ENCODE peak calls at places on chromosomes 3 and 15, in eight cellular contexts. D, E, Y, R, Q, V, C and S are unnamed samples.

GRCh38 chr15:89106200-89106599 is 17.9 kb downstream of the ABHD2 start:
- DNase-seq in D (no peak), E (no peak), Y (no peak), R (no peak), Q (no peak), V (no peak), C (no peak), S (no peak)

GRCh38 chr3:41224120-41224806 is 25.0 kb downstream of the CTNNB1 start:
- DNase-seq in D (no peak), E (no peak), Y (no peak), R (no peak), Q (no peak), V (peak), C (peak), S (no peak)

GRCh38 chr3:32780735-32781210 is 37.0 kb upstream of the TRIM71 start:
- DNase-seq in D (peak), E (no peak), Y (no peak), R (peak), Q (peak), V (peak), C (peak), S (peak)

GRCh38 chr3:115272036-115272824 is 125.1 kb upstream of the ZBTB20 start:
- DNase-seq in D (peak), E (no peak), Y (no peak), R (no peak), Q (no peak), V (peak), C (peak), S (no peak)

GRCh38 chr3:123420416-123420968 is 28.4 kb downstream of the ADCY5 start:
- DNase-seq in D (no peak), E (no peak), Y (no peak), R (no peak), Q (no peak), V (no peak), C (no peak), S (no peak)

GRCh38 chr3:1439395-1439794 is 346.6 kb downstream of the CNTN6 start:
- DNase-seq in D (no peak), E (no peak), Y (no peak), R (no peak), Q (peak), V (no peak), C (no peak), S (peak)

GRCh38 chr3:134852893-134853351 is 57.9 kb downstream of the EPHB1 start:
- DNase-seq in D (no peak), E (no peak), Y (no peak), R (no peak), Q (peak), V (no peak), C (no peak), S (peak)

GRCh38 chr3:50430186-50430585 is 70.9 kb upstream of the TMEM115 start:
- DNase-seq in D (no peak), E (no peak), Y (no peak), R (no peak), Q (no peak), V (no peak), C (no peak), S (no peak)

GRCh38 chr15:65460948-65461347 is 38.2 kb upstream of the IGDCC4 start:
- DNase-seq in D (no peak), E (no peak), Y (no peak), R (no peak), Q (no peak), V (peak), C (no peak), S (no peak)

GRCh38 chr3:16252243-16252978 is 12.3 kb downstream of the DPH3 start:
- DNase-seq in D (no peak), E (no peak), Y (no peak), R (no peak), Q (no peak), V (no peak), C (no peak), S (peak)

GRCh38 chr15:64092075-64092820 is 1.4 kb downstream of the CIAO2A start:
- DNase-seq in D (no peak), E (no peak), Y (no peak), R (no peak), Q (peak), V (no peak), C (no peak), S (peak)

GRCh38 chr15:27847775-27848710 is 251.1 kb downstream of the OCA2 start:
- DNase-seq in D (no peak), E (no peak), Y (no peak), R (peak), Q (peak), V (no peak), C (no peak), S (no peak)

GRCh38 chr3:105369501-105370371 is 3.0 kb downstream of the ALCAM start:
- DNase-seq in D (peak), E (peak), Y (no peak), R (peak), Q (peak), V (peak), C (peak), S (peak)

GRCh38 chr3:192054881-192055280 is 593.9 kb downstream of the PYDC2 start:
- DNase-seq in D (no peak), E (no peak), Y (no peak), R (no peak), Q (no peak), V (peak), C (no peak), S (no peak)

GRCh38 chr15:79349526-79349925 is 38.6 kb downstream of the TMED3 start:
- DNase-seq in D (peak), E (no peak), Y (no peak), R (no peak), Q (no peak), V (no peak), C (no peak), S (no peak)

GRCh38 chr3:131535596-131535995 is 32.8 kb upstream of the MRPL3 start:
- DNase-seq in D (no peak), E (no peak), Y (no peak), R (no peak), Q (no peak), V (peak), C (no peak), S (peak)